ENCODE peak calls at places on chromosomes 11 and 22, in ten cellular contexts. One of them, this sample, is unnamed.

GRCh38 chr11:73766763-73767162 is 5.9 kb upstream of the RAB6A start:
- DNase-seq in Caki2: no peak
- DNase-seq in stimulated activated naive B cell treated with anti-CD40 and anti-IgM and Interleukin-4, amounts not matched to agents 10 μg/mL and 1 μg/mL and 100 μg/mL, for 72 hours: no peak
- DNase-seq in aorta: no peak
- DNase-seq in LHCN-M2: no peak
- DNase-seq in fibroblast of pulmonary artery: no peak
- DNase-seq in AG09309: no peak
- DNase-seq in progenitor cell of endocrine pancreas: no peak
- DNase-seq in AG10803: no peak
- DNase-seq in NCI-H2081: no peak
- DNase-seq in this sample: no peak

GRCh38 chr11:76157891-76158290 is 48.4 kb downstream of the WNT11 start:
- DNase-seq in AG09309: no peak
- DNase-seq in NCI-H2081: no peak
- DNase-seq in AG10803: no peak
- DNase-seq in stimulated activated naive B cell treated with anti-CD40 and anti-IgM and Interleukin-4, amounts not matched to agents 10 μg/mL and 1 μg/mL and 100 μg/mL, for 72 hours: no peak
- DNase-seq in LHCN-M2: no peak
- DNase-seq in fibroblast of pulmonary artery: no peak
- DNase-seq in aorta: no peak
- DNase-seq in Caki2: no peak
- DNase-seq in progenitor cell of endocrine pancreas: no peak
- DNase-seq in this sample: no peak

GRCh38 chr11:119590651-119591308 is 138.2 kb downstream of the NECTIN1 start:
- DNase-seq in stimulated activated naive B cell treated with anti-CD40 and anti-IgM and Interleukin-4, amounts not matched to agents 10 μg/mL and 1 μg/mL and 100 μg/mL, for 72 hours: no peak
- DNase-seq in fibroblast of pulmonary artery: no peak
- DNase-seq in LHCN-M2: peak; percentile 30
- DNase-seq in progenitor cell of endocrine pancreas: no peak
- DNase-seq in AG10803: no peak
- DNase-seq in aorta: no peak
- DNase-seq in AG09309: no peak
- DNase-seq in NCI-H2081: no peak
- DNase-seq in Caki2: peak; percentile 90
- DNase-seq in this sample: peak; percentile 39

GRCh38 chr22:24950272-24950902 is 2.1 kb upstream of the KIAA1671 start:
- DNase-seq in LHCN-M2: no peak
- DNase-seq in fibroblast of pulmonary artery: peak; percentile 82
- DNase-seq in aorta: no peak
- DNase-seq in NCI-H2081: no peak
- DNase-seq in AG10803: peak; percentile 62
- DNase-seq in AG09309: no peak
- DNase-seq in stimulated activated naive B cell treated with anti-CD40 and anti-IgM and Interleukin-4, amounts not matched to agents 10 μg/mL and 1 μg/mL and 100 μg/mL, for 72 hours: no peak
- DNase-seq in Caki2: no peak
- DNase-seq in progenitor cell of endocrine pancreas: no peak
- DNase-seq in this sample: peak; percentile 43

GRCh38 chr11:66882540-66882939 is 25.7 kb downstream of the LRFN4 start:
- DNase-seq in LHCN-M2: no peak
- DNase-seq in Caki2: no peak
- DNase-seq in NCI-H2081: peak; percentile 88
- DNase-seq in aorta: no peak
- DNase-seq in stimulated activated naive B cell treated with anti-CD40 and anti-IgM and Interleukin-4, amounts not matched to agents 10 μg/mL and 1 μg/mL and 100 μg/mL, for 72 hours: no peak
- DNase-seq in AG10803: no peak
- DNase-seq in AG09309: no peak
- DNase-seq in fibroblast of pulmonary artery: no peak
- DNase-seq in progenitor cell of endocrine pancreas: no peak
- DNase-seq in this sample: no peak

GRCh38 chr11:58923300-58923788 is 15.9 kb upstream of the GLYATL1 start:
- DNase-seq in Caki2: peak; percentile 73
- DNase-seq in AG09309: no peak
- DNase-seq in AG10803: peak; percentile 36
- DNase-seq in progenitor cell of endocrine pancreas: no peak
- DNase-seq in NCI-H2081: no peak
- DNase-seq in stimulated activated naive B cell treated with anti-CD40 and anti-IgM and Interleukin-4, amounts not matched to agents 10 μg/mL and 1 μg/mL and 100 μg/mL, for 72 hours: no peak
- DNase-seq in fibroblast of pulmonary artery: peak; percentile 37
- DNase-seq in LHCN-M2: peak; percentile 26
- DNase-seq in aorta: no peak
- DNase-seq in this sample: peak; percentile 42

GRCh38 chr11:71518506-71519471 is 8.3 kb upstream of the KRTAP5-7 start:
- DNase-seq in Caki2: no peak
- DNase-seq in AG09309: no peak
- DNase-seq in stimulated activated naive B cell treated with anti-CD40 and anti-IgM and Interleukin-4, amounts not matched to agents 10 μg/mL and 1 μg/mL and 100 μg/mL, for 72 hours: no peak
- DNase-seq in LHCN-M2: no peak
- DNase-seq in progenitor cell of endocrine pancreas: no peak
- DNase-seq in aorta: no peak
- DNase-seq in AG10803: no peak
- DNase-seq in NCI-H2081: no peak
- DNase-seq in fibroblast of pulmonary artery: no peak
- DNase-seq in this sample: no peak

GRCh38 chr11:61787928-61788491 is 4.4 kb downstream of the TMEM258 start:
- DNase-seq in progenitor cell of endocrine pancreas: peak; percentile 29
- DNase-seq in Caki2: peak; percentile 44
- DNase-seq in LHCN-M2: peak; percentile 44
- DNase-seq in AG09309: no peak
- DNase-seq in NCI-H2081: peak; percentile 10
- DNase-seq in fibroblast of pulmonary artery: peak; percentile 82
- DNase-seq in AG10803: peak; percentile 30
- DNase-seq in stimulated activated naive B cell treated with anti-CD40 and anti-IgM and Interleukin-4, amounts not matched to agents 10 μg/mL and 1 μg/mL and 100 μg/mL, for 72 hours: no peak
- DNase-seq in aorta: no peak
- DNase-seq in this sample: no peak

GRCh38 chr22:24423519-24424000 is 3.8 kb upstream of the ADORA2A start:
- DNase-seq in stimulated activated naive B cell treated with anti-CD40 and anti-IgM and Interleukin-4, amounts not matched to agents 10 μg/mL and 1 μg/mL and 100 μg/mL, for 72 hours: peak; percentile 59
- DNase-seq in LHCN-M2: no peak
- DNase-seq in aorta: peak; percentile 76
- DNase-seq in Caki2: peak; percentile 33
- DNase-seq in NCI-H2081: no peak
- DNase-seq in AG10803: no peak
- DNase-seq in fibroblast of pulmonary artery: no peak
- DNase-seq in progenitor cell of endocrine pancreas: peak; percentile 65
- DNase-seq in AG09309: no peak
- DNase-seq in this sample: no peak

GRCh38 chr11:95138448-95138847 is 48.8 kb downstream of the ENDOD1 start:
- DNase-seq in NCI-H2081: no peak
- DNase-seq in stimulated activated naive B cell treated with anti-CD40 and anti-IgM and Interleukin-4, amounts not matched to agents 10 μg/mL and 1 μg/mL and 100 μg/mL, for 72 hours: no peak
- DNase-seq in AG09309: no peak
- DNase-seq in fibroblast of pulmonary artery: no peak
- DNase-seq in aorta: no peak
- DNase-seq in AG10803: no peak
- DNase-seq in Caki2: no peak
- DNase-seq in LHCN-M2: no peak
- DNase-seq in progenitor cell of endocrine pancreas: no peak
- DNase-seq in this sample: peak; percentile 18

GRCh38 chr11:113387605-113388211 is at the start of gene ANKK1:
- DNase-seq in aorta: no peak
- DNase-seq in Caki2: no peak
- DNase-seq in LHCN-M2: no peak
- DNase-seq in AG10803: no peak
- DNase-seq in progenitor cell of endocrine pancreas: peak; percentile 35
- DNase-seq in NCI-H2081: no peak
- DNase-seq in stimulated activated naive B cell treated with anti-CD40 and anti-IgM and Interleukin-4, amounts not matched to agents 10 μg/mL and 1 μg/mL and 100 μg/mL, for 72 hours: no peak
- DNase-seq in fibroblast of pulmonary artery: no peak
- DNase-seq in AG09309: no peak
- DNase-seq in this sample: no peak

GRCh38 chr11:117907276-117908110 is 21.7 kb downstream of the TMPRSS13 start:
- DNase-seq in NCI-H2081: peak; percentile 95
- DNase-seq in AG10803: peak; percentile 69
- DNase-seq in Caki2: peak; percentile 94
- DNase-seq in aorta: peak; percentile 87
- DNase-seq in AG09309: peak; percentile 16
- DNase-seq in stimulated activated naive B cell treated with anti-CD40 and anti-IgM and Interleukin-4, amounts not matched to agents 10 μg/mL and 1 μg/mL and 100 μg/mL, for 72 hours: peak; percentile 53
- DNase-seq in LHCN-M2: peak; percentile 67
- DNase-seq in fibroblast of pulmonary artery: peak; percentile 88
- DNase-seq in progenitor cell of endocrine pancreas: peak; percentile 46
- DNase-seq in this sample: peak; percentile 97

GRCh38 chr11:23364076-23364475 is 503.8 kb upstream of the CCDC179 start:
- DNase-seq in Caki2: no peak
- DNase-seq in NCI-H2081: no peak
- DNase-seq in fibroblast of pulmonary artery: no peak
- DNase-seq in AG10803: no peak
- DNase-seq in stimulated activated naive B cell treated with anti-CD40 and anti-IgM and Interleukin-4, amounts not matched to agents 10 μg/mL and 1 μg/mL and 100 μg/mL, for 72 hours: no peak
- DNase-seq in LHCN-M2: peak; percentile 5
- DNase-seq in AG09309: no peak
- DNase-seq in progenitor cell of endocrine pancreas: no peak
- DNase-seq in aorta: no peak
- DNase-seq in this sample: no peak

GRCh38 chr22:36741968-36742367 is 34.0 kb downstream of the IFT27 start:
- DNase-seq in stimulated activated naive B cell treated with anti-CD40 and anti-IgM and Interleukin-4, amounts not matched to agents 10 μg/mL and 1 μg/mL and 100 μg/mL, for 72 hours: no peak
- DNase-seq in fibroblast of pulmonary artery: no peak
- DNase-seq in progenitor cell of endocrine pancreas: no peak
- DNase-seq in LHCN-M2: no peak
- DNase-seq in AG10803: no peak
- DNase-seq in aorta: no peak
- DNase-seq in NCI-H2081: no peak
- DNase-seq in Caki2: no peak
- DNase-seq in AG09309: no peak
- DNase-seq in this sample: no peak

GRCh38 chr22:38110863-38111852 is 674 bp upstream of the BAIAP2L2 start:
- DNase-seq in Caki2: peak; percentile 87
- DNase-seq in AG09309: no peak
- DNase-seq in AG10803: peak; percentile 32
- DNase-seq in LHCN-M2: no peak
- DNase-seq in aorta: no peak
- DNase-seq in NCI-H2081: no peak
- DNase-seq in fibroblast of pulmonary artery: no peak
- DNase-seq in progenitor cell of endocrine pancreas: no peak
- DNase-seq in stimulated activated naive B cell treated with anti-CD40 and anti-IgM and Interleukin-4, amounts not matched to agents 10 μg/mL and 1 μg/mL and 100 μg/mL, for 72 hours: no peak
- DNase-seq in this sample: no peak

GRCh38 chr22:33851240-33851639 is 69.0 kb downstream of the LARGE1 start:
- DNase-seq in aorta: no peak
- DNase-seq in AG10803: peak; percentile 42
- DNase-seq in NCI-H2081: no peak
- DNase-seq in stimulated activated naive B cell treated with anti-CD40 and anti-IgM and Interleukin-4, amounts not matched to agents 10 μg/mL and 1 μg/mL and 100 μg/mL, for 72 hours: no peak
- DNase-seq in fibroblast of pulmonary artery: no peak
- DNase-seq in progenitor cell of endocrine pancreas: no peak
- DNase-seq in AG09309: no peak
- DNase-seq in Caki2: no peak
- DNase-seq in LHCN-M2: no peak
- DNase-seq in this sample: peak; percentile 54

GRCh38 chr11:128299132-128299726 is 288.1 kb downstream of the ETS1 start:
- DNase-seq in Caki2: no peak
- DNase-seq in AG10803: peak; percentile 92
- DNase-seq in progenitor cell of endocrine pancreas: no peak
- DNase-seq in fibroblast of pulmonary artery: peak; percentile 24
- DNase-seq in AG09309: peak; percentile 83
- DNase-seq in NCI-H2081: no peak
- DNase-seq in aorta: no peak
- DNase-seq in stimulated activated naive B cell treated with anti-CD40 and anti-IgM and Interleukin-4, amounts not matched to agents 10 μg/mL and 1 μg/mL and 100 μg/mL, for 72 hours: no peak
- DNase-seq in LHCN-M2: peak; percentile 18
- DNase-seq in this sample: peak; percentile 58

GRCh38 chr11:129312741-129313587 is 62.7 kb upstream of the BARX2 start:
- DNase-seq in stimulated activated naive B cell treated with anti-CD40 and anti-IgM and Interleukin-4, amounts not matched to agents 10 μg/mL and 1 μg/mL and 100 μg/mL, for 72 hours: no peak
- DNase-seq in progenitor cell of endocrine pancreas: no peak
- DNase-seq in LHCN-M2: no peak
- DNase-seq in aorta: no peak
- DNase-seq in NCI-H2081: no peak
- DNase-seq in AG10803: no peak
- DNase-seq in Caki2: no peak
- DNase-seq in AG09309: no peak
- DNase-seq in fibroblast of pulmonary artery: peak; percentile 26
- DNase-seq in this sample: no peak

GRCh38 chr22:21455334-21456089 is 11.7 kb upstream of the TMEM191C start:
- DNase-seq in LHCN-M2: no peak
- DNase-seq in aorta: no peak
- DNase-seq in stimulated activated naive B cell treated with anti-CD40 and anti-IgM and Interleukin-4, amounts not matched to agents 10 μg/mL and 1 μg/mL and 100 μg/mL, for 72 hours: no peak
- DNase-seq in progenitor cell of endocrine pancreas: no peak
- DNase-seq in fibroblast of pulmonary artery: no peak
- DNase-seq in AG10803: no peak
- DNase-seq in NCI-H2081: no peak
- DNase-seq in Caki2: no peak
- DNase-seq in AG09309: no peak
- DNase-seq in this sample: no peak

GRCh38 chr22:35862697-35863096 is 145.0 kb downstream of the APOL5 start:
- DNase-seq in fibroblast of pulmonary artery: no peak
- DNase-seq in AG09309: no peak
- DNase-seq in Caki2: no peak
- DNase-seq in aorta: no peak
- DNase-seq in LHCN-M2: no peak
- DNase-seq in stimulated activated naive B cell treated with anti-CD40 and anti-IgM and Interleukin-4, amounts not matched to agents 10 μg/mL and 1 μg/mL and 100 μg/mL, for 72 hours: no peak
- DNase-seq in progenitor cell of endocrine pancreas: no peak
- DNase-seq in AG10803: no peak
- DNase-seq in NCI-H2081: no peak
- DNase-seq in this sample: no peak

GRCh38 chr11:65884716-65885092 is 3.6 kb downstream of the FIBP start:
- DNase-seq in LHCN-M2: peak; percentile 67
- DNase-seq in Caki2: peak; percentile 58
- DNase-seq in AG10803: peak; percentile 67
- DNase-seq in stimulated activated naive B cell treated with anti-CD40 and anti-IgM and Interleukin-4, amounts not matched to agents 10 μg/mL and 1 μg/mL and 100 μg/mL, for 72 hours: peak; percentile 70
- DNase-seq in fibroblast of pulmonary artery: peak; percentile 83
- DNase-seq in AG09309: no peak
- DNase-seq in aorta: peak; percentile 83
- DNase-seq in progenitor cell of endocrine pancreas: peak; percentile 80
- DNase-seq in NCI-H2081: peak; percentile 51
- DNase-seq in this sample: peak; percentile 49

GRCh38 chr11:12507391-12507790 is 130.0 kb downstream of the PARVA start:
- DNase-seq in progenitor cell of endocrine pancreas: no peak
- DNase-seq in AG10803: no peak
- DNase-seq in LHCN-M2: no peak
- DNase-seq in AG09309: no peak
- DNase-seq in Caki2: no peak
- DNase-seq in stimulated activated naive B cell treated with anti-CD40 and anti-IgM and Interleukin-4, amounts not matched to agents 10 μg/mL and 1 μg/mL and 100 μg/mL, for 72 hours: no peak
- DNase-seq in aorta: no peak
- DNase-seq in NCI-H2081: no peak
- DNase-seq in fibroblast of pulmonary artery: no peak
- DNase-seq in this sample: no peak

GRCh38 chr22:30208631-30209603 is 37.6 kb downstream of the LIF start:
- DNase-seq in NCI-H2081: no peak
- DNase-seq in aorta: peak; percentile 88
- DNase-seq in Caki2: peak; percentile 77
- DNase-seq in progenitor cell of endocrine pancreas: no peak
- DNase-seq in fibroblast of pulmonary artery: peak; percentile 94
- DNase-seq in AG10803: peak; percentile 82
- DNase-seq in stimulated activated naive B cell treated with anti-CD40 and anti-IgM and Interleukin-4, amounts not matched to agents 10 μg/mL and 1 μg/mL and 100 μg/mL, for 72 hours: no peak
- DNase-seq in AG09309: no peak
- DNase-seq in LHCN-M2: peak; percentile 63
- DNase-seq in this sample: no peak

GRCh38 chr22:49426618-49427266 is 400.9 kb downstream of the BRD1 start:
- DNase-seq in LHCN-M2: no peak
- DNase-seq in fibroblast of pulmonary artery: no peak
- DNase-seq in NCI-H2081: no peak
- DNase-seq in progenitor cell of endocrine pancreas: no peak
- DNase-seq in aorta: no peak
- DNase-seq in Caki2: no peak
- DNase-seq in stimulated activated naive B cell treated with anti-CD40 and anti-IgM and Interleukin-4, amounts not matched to agents 10 μg/mL and 1 μg/mL and 100 μg/mL, for 72 hours: no peak
- DNase-seq in AG09309: no peak
- DNase-seq in AG10803: no peak
- DNase-seq in this sample: no peak

This sample was measured in DMS153.